ENCODE peak calls at places on chromosome 5, in ten cellular contexts. D is sigmoid colon; B is heart left ventricle; X is cardiac muscle cell; E is CD8-positive, alpha-beta T cell; O is HCT116; V is WERI-Rb-1; A is left lung; M is fibroblast of lung; N is neural progenitor cell. L is an unnamed sample. For H3K36me3 and H3K9me3, the result is how much of the 10 kb centered on the place peaks cover.

GRCh38 chr5:39485075-39485474 is 60.3 kb upstream of the DAB2 start:
- DNase-seq in D (no peak), B (no peak), X (no peak), E (no peak), O (no peak), V (no peak), A (no peak), M (peak), N (no peak), L (no peak)

GRCh38 chr5:137858223-137858916 is 9.3 kb upstream of the MYOT start:
- DNase-seq in D (no peak), B (no peak), X (peak), E (no peak), O (no peak), V (no peak), A (no peak), M (peak), N (no peak), L (no peak)

GRCh38 chr5:167944121-167944858 is 347.2 kb upstream of the WWC1 start:
- DNase-seq in D (no peak), B (peak), X (no peak), E (no peak), O (no peak), V (no peak), A (no peak), M (peak), N (no peak), L (no peak)

GRCh38 chr5:97844797-97845196 is 661.8 kb upstream of the RIOK2 start:
- DNase-seq in D (no peak), B (no peak), X (no peak), E (no peak), O (no peak), V (no peak), A (no peak), M (no peak), N (peak), L (no peak)

GRCh38 chr5:153938131-153938842 is 100.4 kb downstream of the FAM114A2 start:
- DNase-seq in D (no peak), B (no peak), X (no peak), E (no peak), O (no peak), V (no peak), A (no peak), M (no peak), N (no peak), L (no peak)

GRCh38 chr5:139181835-139182452 is 16.2 kb downstream of the SIL1 start:
- DNase-seq in D (peak), B (no peak), X (peak), E (no peak), O (peak), V (no peak), A (no peak), M (peak), N (no peak), L (peak)

GRCh38 chr5:102341918-102342317 is 45.8 kb upstream of the SLCO4C1 start:
- DNase-seq in D (no peak), B (no peak), X (no peak), E (no peak), O (no peak), V (peak), A (no peak), M (no peak), N (peak), L (no peak)

GRCh38 chr5:157252741-157253465 is 13.0 kb upstream of the CYFIP2 start:
- DNase-seq in D (no peak), B (no peak), X (peak), E (peak), O (no peak), V (no peak), A (no peak), M (no peak), N (no peak), L (no peak)

GRCh38 chr5:119655081-119655480 is 25.7 kb downstream of the FAM170A start:
- DNase-seq in D (no peak), B (no peak), X (peak), E (no peak), O (no peak), V (no peak), A (no peak), M (peak), N (no peak), L (no peak)

GRCh38 chr5:102048940-102049339 is 247.1 kb downstream of the SLCO4C1 start:
- DNase-seq in D (no peak), B (no peak), X (no peak), E (no peak), O (peak), V (peak), A (no peak), M (peak), N (no peak), L (no peak)

GRCh38 chr5:73179730-73180129 is 6.7 kb downstream of the TMEM174 start:
- DNase-seq in D (no peak), B (no peak), X (no peak), E (no peak), O (no peak), V (no peak), A (no peak), M (no peak), N (no peak), L (no peak)

GRCh38 chr5:138792181-138792808 is 39.1 kb downstream of the CTNNA1 start:
- DNase-seq in D (no peak), B (no peak), X (no peak), E (no peak), O (no peak), V (no peak), A (no peak), M (no peak), N (no peak), L (no peak)

GRCh38 chr5:129460121-129460950 is at the start of gene ADAMTS19:
- DNase-seq in D (no peak), B (no peak), X (peak), E (no peak), O (no peak), V (peak), A (no peak), M (peak), N (peak), L (peak)

GRCh38 chr5:143435207-143435657 is 31.7 kb upstream of the NR3C1 start:
- DNase-seq in D (no peak), B (peak), X (peak), E (peak), O (no peak), V (no peak), A (peak), M (peak), N (no peak), L (no peak)

GRCh38 chr5:37891832-37892231 is 52.0 kb upstream of the GDNF start:
- DNase-seq in D (no peak), B (no peak), X (no peak), E (no peak), O (no peak), V (no peak), A (no peak), M (no peak), N (no peak), L (no peak)

GRCh38 chr5:73160239-73160671 is 12.7 kb upstream of the TMEM174 start:
- DNase-seq in D (no peak), B (no peak), X (no peak), E (peak), O (no peak), V (no peak), A (no peak), M (no peak), N (no peak), L (no peak)

GRCh38 chr5:114782869-114783268 is 386.8 kb downstream of the TRIM36 start:
- DNase-seq in D (no peak), B (peak), X (peak), E (no peak), O (no peak), V (peak), A (no peak), M (no peak), N (peak), L (peak)

GRCh38 chr5:149211566-149211965 is 60.1 kb upstream of the AFAP1L1 start:
- DNase-seq in D (no peak), B (no peak), X (peak), E (no peak), O (no peak), V (no peak), A (no peak), M (peak), N (no peak), L (peak)

GRCh38 chr5:174073088-174073487 is 27.6 kb downstream of the NSG2 start:
- DNase-seq in D (no peak), B (no peak), X (no peak), E (no peak), O (no peak), V (no peak), A (no peak), M (no peak), N (no peak), L (no peak)

GRCh38 chr5:152514827-152515397 is 109.8 kb upstream of the NMUR2 start:
- DNase-seq in D (no peak), B (no peak), X (peak), E (no peak), O (peak), V (no peak), A (no peak), M (peak), N (peak), L (no peak)

GRCh38 chr5:156922207-156922792 is 40.7 kb downstream of the TIMD4 start:
- DNase-seq in D (no peak), B (no peak), X (no peak), E (no peak), O (no peak), V (no peak), A (no peak), M (no peak), N (no peak), L (no peak)

GRCh38 chr5:68528877-68529276 is 313.3 kb downstream of the PIK3R1 start:
- DNase-seq in D (no peak), B (no peak), X (no peak), E (no peak), O (no peak), V (no peak), A (no peak), M (no peak), N (no peak), L (no peak)

GRCh38 chr5:65022932-65023331 is 254.2 kb downstream of the CWC27 start:
- DNase-seq in D (no peak), B (no peak), X (no peak), E (no peak), O (no peak), V (no peak), A (no peak), M (no peak), N (no peak), L (no peak)

GRCh38 chr5:132459983-132460834 is 30.4 kb downstream of the IRF1 start:
- DNase-seq in D (peak), B (peak), X (no peak), E (no peak), O (no peak), V (no peak), A (peak), M (no peak), N (no peak), L (no peak)

GRCh38 chr5:107576155-107576554 is 94.6 kb downstream of the EFNA5 start:
- DNase-seq in D (no peak), B (no peak), X (no peak), E (no peak), O (no peak), V (no peak), A (no peak), M (no peak), N (no peak), L (no peak)
- H3K4me3 ChIP-seq in D (no peak), B (no peak), X (no peak), E (no peak), O (no peak), V (no peak), A (no peak), M (no peak), N (peak), L (no peak)

GRCh38 chr5:14501353-14502162 is 80.0 kb upstream of the OTULINL start:
- DNase-seq in D (no peak), B (no peak), X (no peak), E (no peak), O (no peak), V (no peak), A (no peak), M (no peak), N (no peak), L (peak)

GRCh38 chr5:14502291-14502690 is 79.3 kb upstream of the OTULINL start:
- DNase-seq in D (no peak), B (no peak), X (no peak), E (no peak), O (no peak), V (no peak), A (no peak), M (no peak), N (no peak), L (no peak)

GRCh38 chr5:14503681-14504331 is 77.8 kb upstream of the OTULINL start:
- DNase-seq in D (no peak), B (no peak), X (no peak), E (no peak), O (no peak), V (no peak), A (no peak), M (no peak), N (no peak), L (no peak)

GRCh38 chr5:14504332-14504727 is 77.3 kb upstream of the OTULINL start:
- DNase-seq in D (no peak), B (no peak), X (no peak), E (no peak), O (no peak), V (no peak), A (no peak), M (no peak), N (no peak), L (no peak)

DNA sequence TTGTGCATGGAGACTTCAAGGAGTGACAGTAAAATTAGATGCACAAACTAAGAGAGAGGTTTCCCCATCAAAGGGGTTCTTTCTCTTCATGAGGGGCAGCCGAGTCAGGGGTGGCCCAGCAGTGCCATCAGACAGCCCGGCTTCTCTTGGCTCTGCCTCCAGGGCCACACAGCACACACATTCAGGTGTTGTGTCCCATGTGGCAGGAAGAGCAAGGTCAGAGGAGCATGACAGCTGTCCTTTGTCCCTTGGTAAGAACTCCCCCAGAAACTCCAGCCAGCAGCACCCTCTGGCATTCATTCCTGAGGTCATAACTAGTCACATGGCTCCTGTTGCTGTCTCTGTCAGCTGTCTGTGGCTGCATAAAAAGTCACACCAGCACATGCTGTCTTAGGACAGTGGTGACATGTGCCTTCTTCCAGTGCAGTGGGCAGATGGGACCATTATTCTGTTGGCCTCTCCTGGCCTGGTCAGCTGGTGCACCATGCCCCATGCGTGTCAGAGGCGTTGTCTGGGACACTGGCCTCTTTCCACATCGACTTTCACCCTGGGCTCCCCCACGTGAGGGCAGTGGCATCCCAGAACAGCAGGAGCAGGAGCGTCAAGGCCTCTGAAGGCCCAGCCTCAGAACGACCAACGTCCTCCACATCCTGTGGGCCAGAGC is 78.4 kb upstream of the OTULINL start:
- DNase-seq in D (no peak), B (no peak), X (no peak), E (no peak), O (no peak), V (no peak), A (no peak), M (no peak), N (no peak), L (no peak)
- H3K36me3 ChIP-seq in D (half or more), B (half or more), X (under half), E (under half), O (under half), V (under half), A (half or more), M (half or more), N (under half), L (half or more)

DNA sequence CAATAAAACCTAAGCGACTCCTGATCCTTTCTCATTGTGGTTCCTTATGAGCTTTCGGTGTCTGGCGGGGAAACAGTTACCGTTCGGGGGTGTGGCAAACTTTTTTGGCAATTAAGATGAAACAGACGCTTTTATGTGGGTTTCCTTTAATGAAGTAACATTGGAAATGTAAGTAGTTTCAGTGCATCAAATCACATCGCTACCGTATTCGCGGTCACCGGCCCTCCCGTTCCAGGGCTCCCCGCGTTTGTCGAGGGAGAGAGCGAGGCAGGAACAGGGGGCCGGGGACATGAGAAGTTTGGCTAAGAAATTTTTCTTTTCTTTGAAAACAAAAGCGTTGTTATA is 3.9 kb upstream of the IRX2 start:
- DNase-seq in D (no peak), B (no peak), X (no peak), E (no peak), O (no peak), V (no peak), A (no peak), M (no peak), N (no peak), L (no peak)
- H3K9me3 ChIP-seq in D (under half), B (under half), X (under half), E (under half), O (under half), V (under half), A (under half), M (under half), N (under half), L (under half)

GRCh38 chr5:172642046-172642409 is 965 bp downstream of the NEURL1B start:
- DNase-seq in D (no peak), B (no peak), X (no peak), E (no peak), O (no peak), V (no peak), A (no peak), M (no peak), N (no peak), L (no peak)
- H3K4me3 ChIP-seq in D (peak), B (peak), X (peak), E (no peak), O (peak), V (peak), A (peak), M (peak), N (peak), L (peak)

DNA sequence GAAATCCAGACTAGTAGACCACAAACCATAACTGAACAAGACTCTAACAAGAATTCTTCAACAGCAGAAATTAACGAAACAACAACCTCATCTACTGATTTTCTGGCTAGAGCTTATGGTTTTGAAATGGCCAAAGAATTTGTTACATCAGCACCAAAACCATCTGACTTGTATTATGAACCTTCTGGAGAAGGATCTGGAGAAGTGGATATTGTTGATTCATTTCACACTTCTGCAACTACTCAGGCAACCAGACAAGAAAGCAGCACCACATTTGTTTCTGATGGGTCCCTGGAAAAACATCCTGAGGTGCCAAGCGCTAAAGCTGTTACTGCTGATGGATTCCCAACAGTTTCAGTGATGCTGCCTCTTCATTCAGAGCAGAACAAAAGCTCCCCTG is 68.6 kb downstream of the VCAN start:
- DNase-seq in D (no peak), B (no peak), X (no peak), E (no peak), O (no peak), V (no peak), A (no peak), M (no peak), N (no peak), L (no peak)
- H3K36me3 ChIP-seq in D (under half), B (under half), X (half or more), E (under half), O (under half), V (under half), A (under half), M (under half), N (under half), L (under half)

GRCh38 chr5:171745602-171746001 is 40.0 kb upstream of the SMIM23 start:
- DNase-seq in D (no peak), B (no peak), X (no peak), E (no peak), O (no peak), V (no peak), A (no peak), M (no peak), N (no peak), L (no peak)

GRCh38 chr5:171748720-171749119 is 36.9 kb upstream of the SMIM23 start:
- DNase-seq in D (no peak), B (no peak), X (no peak), E (no peak), O (no peak), V (no peak), A (no peak), M (no peak), N (no peak), L (no peak)

GRCh38 chr5:171743786-171744076 is 41.9 kb upstream of the SMIM23 start:
- DNase-seq in D (no peak), B (no peak), X (no peak), E (no peak), O (no peak), V (no peak), A (no peak), M (no peak), N (no peak), L (no peak)

GRCh38 chr5:171747061-171747859 is 38.4 kb upstream of the SMIM23 start:
- DNase-seq in D (no peak), B (no peak), X (no peak), E (no peak), O (no peak), V (no peak), A (no peak), M (no peak), N (no peak), L (peak)

GRCh38 chr5:171744882-171745281 is 40.7 kb upstream of the SMIM23 start:
- DNase-seq in D (no peak), B (no peak), X (no peak), E (no peak), O (no peak), V (no peak), A (no peak), M (no peak), N (no peak), L (no peak)
- H3K9me3 ChIP-seq in D (under half), B (under half), X (under half), E (under half), O (under half), V (under half), A (under half), M (under half), N (under half), L (under half)

DNA sequence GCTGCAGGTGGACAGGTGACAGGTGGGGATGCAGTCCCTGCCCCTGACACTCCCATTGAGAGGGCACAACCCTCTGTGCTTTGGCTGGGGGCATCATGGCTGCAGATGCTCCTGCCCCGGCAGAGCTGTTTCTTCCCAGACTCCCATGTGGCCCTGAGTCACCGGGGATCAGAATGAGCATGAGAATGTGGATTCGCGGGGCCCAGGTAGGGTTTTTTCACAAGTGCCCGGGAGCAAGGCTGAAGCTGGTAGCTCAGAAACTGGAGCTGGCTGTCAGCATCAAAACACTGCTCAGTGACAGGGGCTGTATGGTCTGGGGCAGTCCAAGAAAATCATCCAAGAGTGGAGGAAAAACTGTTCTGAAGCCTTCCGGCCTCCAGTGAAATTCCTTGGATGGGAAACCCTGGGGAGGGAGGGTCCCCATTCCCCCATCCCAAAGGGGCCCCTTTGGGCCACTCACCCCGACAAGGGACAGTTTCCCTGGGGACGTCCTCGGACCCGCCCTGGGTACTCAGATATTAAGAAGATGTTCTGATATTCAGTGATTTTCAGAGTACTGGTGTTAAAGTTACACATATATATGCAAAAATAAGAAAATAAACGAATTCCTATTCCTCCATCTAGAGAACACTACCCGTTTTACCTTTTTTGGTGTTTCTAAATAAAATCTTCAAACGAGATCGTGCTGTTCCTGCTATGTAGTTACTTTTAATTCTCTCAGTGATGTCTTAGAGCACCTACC is 120.1 kb upstream of the LPCAT1 start:
- DNase-seq in D (no peak), B (no peak), X (no peak), E (no peak), O (no peak), V (no peak), A (no peak), M (no peak), N (peak), L (no peak)
- H3K4me3 ChIP-seq in D (no peak), B (no peak), X (no peak), E (no peak), O (no peak), V (no peak), A (no peak), M (no peak), N (no peak), L (no peak)